ENCODE peak calls at places on chromosomes 3 and 15, in eight cellular contexts. K is sigmoid colon; Y is RWPE2; C is gastrocnemius medialis; W is CD8-positive, alpha-beta T cell; A is suprapubic skin; E is stomach; H is neural progenitor cell. X is an unnamed sample. For H3K4me1, the result is how much of the 10 kb centered on the place peaks cover.

GRCh38 chr3:99878005-99878404 is 60.3 kb downstream of the CMSS1 start:
- DNase-seq in K (no peak), Y (no peak), C (no peak), W (no peak), A (no peak), E (no peak), H (no peak), X (no peak)

GRCh38 chr3:189355481-189356201 is 183.9 kb downstream of the TPRG1 start:
- DNase-seq in K (no peak), Y (peak), C (peak), W (peak), A (no peak), E (no peak), H (peak), X (no peak)

GRCh38 chr3:61936344-61936937 is 375.1 kb downstream of the PTPRG start:
- DNase-seq in K (no peak), Y (no peak), C (no peak), W (no peak), A (no peak), E (no peak), H (peak), X (no peak)

GRCh38 chr3:183500349-183500748 is 55.2 kb downstream of the KLHL6 start:
- DNase-seq in K (no peak), Y (peak), C (no peak), W (no peak), A (no peak), E (no peak), H (no peak), X (no peak)

GRCh38 chr3:49501842-49502241 is 31.8 kb downstream of the DAG1 start:
- DNase-seq in K (no peak), Y (no peak), C (no peak), W (no peak), A (no peak), E (no peak), H (no peak), X (no peak)

GRCh38 chr3:16484216-16484615 is 29.3 kb downstream of the RFTN1 start:
- DNase-seq in K (peak), Y (no peak), C (no peak), W (no peak), A (no peak), E (peak), H (no peak), X (no peak)

GRCh38 chr3:49135499-49135898 is 2.6 kb upstream of the LAMB2 start:
- DNase-seq in K (no peak), Y (no peak), C (no peak), W (no peak), A (no peak), E (no peak), H (no peak), X (no peak)

GRCh38 chr3:89303721-89304120 is 196.3 kb downstream of the EPHA3 start:
- DNase-seq in K (no peak), Y (no peak), C (no peak), W (no peak), A (no peak), E (no peak), H (no peak), X (no peak)

GRCh38 chr3:127607675-127608361 is 9.6 kb downstream of the MCM2 start:
- DNase-seq in K (no peak), Y (no peak), C (no peak), W (no peak), A (no peak), E (no peak), H (no peak), X (no peak)

GRCh38 chr15:47897525-47897924 is 180.2 kb downstream of the SEMA6D start:
- DNase-seq in K (no peak), Y (no peak), C (no peak), W (no peak), A (no peak), E (no peak), H (peak), X (no peak)

GRCh38 chr3:126816956-126817777 is 113.1 kb downstream of the CHCHD6 start:
- DNase-seq in K (no peak), Y (no peak), C (no peak), W (no peak), A (no peak), E (no peak), H (peak), X (no peak)

GRCh38 chr3:65783117-65783516 is 255.6 kb downstream of the MAGI1 start:
- DNase-seq in K (no peak), Y (no peak), C (no peak), W (no peak), A (no peak), E (no peak), H (no peak), X (no peak)

GRCh38 chr3:188326111-188326510 is 172.2 kb downstream of the LPP start:
- DNase-seq in K (no peak), Y (no peak), C (no peak), W (no peak), A (no peak), E (no peak), H (no peak), X (no peak)

GRCh38 chr3:137946341-137946973 is 63.5 kb upstream of the CLDN18 start:
- DNase-seq in K (peak), Y (peak), C (no peak), W (peak), A (no peak), E (peak), H (peak), X (peak)

GRCh38 chr3:56744016-56744415 is 57.7 kb downstream of the ARHGEF3 start:
- DNase-seq in K (no peak), Y (no peak), C (no peak), W (no peak), A (no peak), E (no peak), H (no peak), X (no peak)

GRCh38 chr15:31598620-31599019 is 272.0 kb downstream of the KLF13 start:
- DNase-seq in K (no peak), Y (peak), C (no peak), W (no peak), A (no peak), E (no peak), H (peak), X (peak)

GRCh38 chr3:23999012-23999641 is 54.0 kb downstream of the NR1D2 start:
- DNase-seq in K (peak), Y (no peak), C (peak), W (peak), A (no peak), E (peak), H (peak), X (peak)

GRCh38 chr15:76994971-76995945 is at the start of gene PSTPIP1:
- DNase-seq in K (peak), Y (peak), C (no peak), W (peak), A (peak), E (peak), H (no peak), X (peak)

GRCh38 chr3:195748661-195749060 is 27.9 kb downstream of the MUC20 start:
- DNase-seq in K (no peak), Y (no peak), C (no peak), W (no peak), A (no peak), E (no peak), H (no peak), X (no peak)

GRCh38 chr3:189406148-189406547 is 225.0 kb upstream of the TP63 start:
- DNase-seq in K (no peak), Y (no peak), C (peak), W (no peak), A (no peak), E (no peak), H (no peak), X (no peak)

GRCh38 chr3:41164776-41165175 is 34.5 kb upstream of the CTNNB1 start:
- DNase-seq in K (no peak), Y (no peak), C (no peak), W (no peak), A (no peak), E (no peak), H (no peak), X (no peak)

GRCh38 chr3:121852256-121852655 is 17.2 kb downstream of the EAF2 start:
- DNase-seq in K (no peak), Y (no peak), C (no peak), W (no peak), A (no peak), E (no peak), H (no peak), X (no peak)
- H3K27ac ChIP-seq in K (no peak), Y (no peak), C (no peak), W (no peak), A (no peak), E (no peak), H (no peak), X (no peak)

GRCh38 chr3:123813876-123814275 is 70.3 kb downstream of the MYLK start:
- DNase-seq in K (no peak), Y (no peak), C (no peak), W (no peak), A (no peak), E (no peak), H (no peak), X (no peak)
- H3K4me1 ChIP-seq in K (under half), Y (under half), C (under half), W (under half), A (under half), E (under half), H (under half), X (under half)

DNA sequence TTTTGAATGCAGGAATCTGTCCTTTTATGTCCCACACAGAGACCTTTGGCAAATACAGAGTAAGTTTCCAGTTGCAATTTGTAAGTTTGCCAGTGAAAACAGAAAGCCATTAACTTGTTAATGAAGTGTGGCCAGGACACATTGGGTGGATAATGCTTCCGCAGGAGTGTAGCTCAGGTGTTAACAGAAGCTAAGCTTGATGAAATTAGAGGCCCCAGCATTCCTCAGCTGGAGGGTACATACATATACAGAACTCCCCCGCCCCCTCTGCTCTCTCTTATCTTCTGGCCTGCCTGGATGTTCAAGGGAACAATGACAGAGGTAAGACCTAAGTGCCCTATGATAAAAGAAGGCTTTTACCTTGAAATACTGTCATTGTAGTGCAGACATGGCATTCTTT is 8.2 kb upstream of the LRRC2 start:
- DNase-seq in K (no peak), Y (no peak), C (no peak), W (no peak), A (no peak), E (no peak), H (peak), X (no peak)
- H3K4me3 ChIP-seq in K (no peak), Y (no peak), C (no peak), W (no peak), A (no peak), E (no peak), H (no peak), X (no peak)

DNA sequence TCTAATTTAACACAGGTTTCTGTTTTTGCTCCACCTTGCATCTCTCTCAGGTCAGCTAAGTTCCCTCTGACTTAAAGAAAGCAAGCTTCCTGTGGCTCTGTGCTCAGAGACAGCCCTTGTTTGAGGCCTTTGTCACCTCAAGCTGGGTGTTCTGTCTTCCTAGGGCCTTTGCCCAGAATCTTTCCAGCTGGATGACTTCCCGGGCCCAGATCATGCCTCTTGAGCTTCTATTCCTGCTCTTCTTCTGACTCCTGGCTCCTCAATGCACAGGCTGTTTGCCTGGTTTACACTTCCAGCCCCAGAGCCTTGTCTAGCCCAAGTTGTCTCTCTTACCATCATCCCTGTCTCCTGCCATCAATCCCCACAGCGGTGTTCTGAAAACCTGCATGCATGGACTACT is 300.6 kb downstream of the VPS13C start:
- DNase-seq in K (no peak), Y (no peak), C (peak), W (no peak), A (no peak), E (no peak), H (no peak), X (no peak)
- H3K27ac ChIP-seq in K (no peak), Y (no peak), C (no peak), W (no peak), A (no peak), E (no peak), H (no peak), X (no peak)

GRCh38 chr3:52092291-52092660 is 35.9 kb upstream of the DUSP7 start:
- DNase-seq in K (peak), Y (no peak), C (no peak), W (no peak), A (no peak), E (no peak), H (no peak), X (no peak)

GRCh38 chr3:52094591-52095485 is 38.5 kb upstream of the DUSP7 start:
- DNase-seq in K (peak), Y (no peak), C (no peak), W (no peak), A (no peak), E (no peak), H (no peak), X (peak)

GRCh38 chr3:52092891-52093290 is 36.5 kb upstream of the DUSP7 start:
- DNase-seq in K (peak), Y (no peak), C (no peak), W (no peak), A (no peak), E (no peak), H (no peak), X (peak)

GRCh38 chr3:52091566-52092290 is 35.4 kb upstream of the DUSP7 start:
- DNase-seq in K (peak), Y (no peak), C (no peak), W (no peak), A (no peak), E (no peak), H (no peak), X (peak)

DNA sequence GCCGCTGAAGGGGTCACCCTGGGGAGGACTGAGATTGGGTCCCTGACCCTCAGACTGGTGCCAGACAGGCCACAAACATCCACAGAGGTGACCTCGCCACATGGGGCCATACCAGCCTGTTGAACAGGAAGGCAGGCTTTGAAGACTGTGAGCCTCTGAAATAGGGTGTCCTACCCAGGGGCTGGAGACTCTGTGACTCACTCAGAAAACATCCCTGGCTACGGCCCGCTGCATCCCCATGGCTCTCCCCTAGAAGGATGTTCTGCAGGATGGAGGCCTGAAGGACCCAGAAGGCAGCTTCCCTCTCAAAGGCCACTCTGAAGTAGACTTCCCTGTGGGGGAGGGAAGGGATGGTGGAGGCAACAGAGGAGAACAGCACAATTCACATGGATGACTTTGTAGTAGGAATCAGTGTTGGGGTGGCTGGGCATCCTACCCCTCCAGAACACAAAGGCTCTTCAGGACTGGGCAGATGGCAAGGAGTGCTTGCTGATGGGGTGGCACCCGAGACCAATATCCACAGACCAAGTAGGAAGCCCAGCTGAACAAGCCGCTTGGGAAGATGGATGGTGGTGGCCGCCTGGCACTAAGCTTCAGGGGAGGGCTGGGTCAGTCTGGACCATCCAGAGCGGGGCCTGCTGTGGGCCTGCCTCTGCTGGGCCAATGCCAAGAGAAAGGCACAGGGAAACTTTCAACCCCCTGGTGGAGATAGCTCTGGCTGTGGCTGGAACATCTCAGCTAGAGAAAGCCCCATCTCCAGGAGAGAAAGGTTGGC is 37.6 kb upstream of the DUSP7 start:
- DNase-seq in K (peak), Y (no peak), C (no peak), W (no peak), A (no peak), E (no peak), H (no peak), X (peak)
- H3K4me1 ChIP-seq in K (under half), Y (under half), C (under half), W (under half), A (under half), E (under half), H (under half), X (under half)

GRCh38 chr15:29455055-29455454 is 185.4 kb upstream of the NSMCE3 start:
- DNase-seq in K (no peak), Y (peak), C (no peak), W (no peak), A (peak), E (no peak), H (no peak), X (no peak)

GRCh38 chr15:29455530-29455929 is 185.9 kb upstream of the NSMCE3 start:
- DNase-seq in K (no peak), Y (no peak), C (no peak), W (no peak), A (peak), E (no peak), H (no peak), X (no peak)

GRCh38 chr15:29454506-29454905 is 184.9 kb upstream of the NSMCE3 start:
- DNase-seq in K (no peak), Y (peak), C (no peak), W (no peak), A (peak), E (no peak), H (no peak), X (no peak)

GRCh38 chr15:29451201-29451781 is 181.7 kb upstream of the NSMCE3 start:
- DNase-seq in K (no peak), Y (peak), C (no peak), W (no peak), A (peak), E (no peak), H (peak), X (no peak)

DNA sequence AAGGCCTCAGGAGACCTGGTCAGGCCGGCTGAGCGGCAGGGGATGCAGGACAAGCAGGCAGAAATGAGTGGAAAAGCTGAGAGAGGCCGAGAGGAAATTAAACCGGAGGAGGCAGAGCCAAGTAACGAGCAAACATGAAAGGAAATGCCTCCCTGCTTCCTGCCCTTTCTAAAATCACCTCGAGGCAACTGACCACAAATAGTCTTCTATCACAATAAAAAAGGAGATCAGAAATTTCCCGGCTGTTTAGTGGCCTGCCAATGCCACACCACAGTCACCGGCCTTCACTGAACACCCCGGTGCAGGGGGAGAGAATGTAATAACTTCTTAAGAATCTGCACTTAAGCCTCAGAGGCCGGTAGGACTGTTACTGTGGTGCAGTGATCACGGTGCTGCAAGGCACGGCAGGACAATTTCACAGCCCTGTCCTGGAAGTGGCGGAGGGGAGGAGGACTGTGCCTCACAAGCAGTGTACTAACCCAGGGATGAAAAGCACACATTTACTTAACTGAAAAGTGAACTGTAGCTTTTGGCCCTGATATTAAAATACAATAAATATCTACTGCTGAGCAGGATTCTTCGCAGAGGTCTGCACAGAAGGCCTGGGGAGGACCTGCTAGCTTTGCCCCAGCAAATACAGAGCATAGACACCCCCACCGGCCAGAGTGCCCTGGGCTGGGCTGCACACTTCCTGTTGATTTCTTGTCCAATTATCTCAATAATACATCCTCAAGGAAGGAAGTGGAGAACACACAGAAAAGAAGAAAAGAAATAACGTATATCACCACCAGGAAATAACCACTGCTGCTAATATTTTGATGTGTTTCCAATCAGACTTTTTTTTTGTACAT is 183.5 kb upstream of the NSMCE3 start:
- DNase-seq in K (no peak), Y (peak), C (no peak), W (no peak), A (peak), E (no peak), H (no peak), X (no peak)
- H3K4me3 ChIP-seq in K (no peak), Y (no peak), C (no peak), W (no peak), A (no peak), E (no peak), H (no peak), X (no peak)

DNA sequence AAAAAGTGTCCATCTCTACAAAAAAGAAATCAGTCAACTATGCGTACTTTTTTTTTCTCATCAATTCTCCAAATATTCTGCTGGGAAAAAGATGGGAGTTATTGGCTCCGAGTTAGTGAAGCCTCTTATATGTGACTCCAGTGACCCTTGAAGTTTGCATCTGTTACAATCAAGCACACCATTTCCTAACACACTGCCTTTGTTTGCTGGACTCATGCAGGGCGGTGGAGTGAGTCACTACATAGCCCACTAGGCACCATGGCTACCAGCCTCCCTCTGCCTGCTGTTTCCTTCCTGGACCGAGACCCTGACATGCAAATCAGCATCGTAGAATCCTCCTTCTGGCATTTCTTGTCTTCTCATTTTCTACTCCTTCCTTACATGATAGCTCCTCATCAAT is 101.0 kb upstream of the PTX3 start:
- DNase-seq in K (no peak), Y (no peak), C (no peak), W (no peak), A (no peak), E (no peak), H (peak), X (no peak)
- H3K27ac ChIP-seq in K (no peak), Y (no peak), C (no peak), W (no peak), A (no peak), E (no peak), H (no peak), X (no peak)

DNA sequence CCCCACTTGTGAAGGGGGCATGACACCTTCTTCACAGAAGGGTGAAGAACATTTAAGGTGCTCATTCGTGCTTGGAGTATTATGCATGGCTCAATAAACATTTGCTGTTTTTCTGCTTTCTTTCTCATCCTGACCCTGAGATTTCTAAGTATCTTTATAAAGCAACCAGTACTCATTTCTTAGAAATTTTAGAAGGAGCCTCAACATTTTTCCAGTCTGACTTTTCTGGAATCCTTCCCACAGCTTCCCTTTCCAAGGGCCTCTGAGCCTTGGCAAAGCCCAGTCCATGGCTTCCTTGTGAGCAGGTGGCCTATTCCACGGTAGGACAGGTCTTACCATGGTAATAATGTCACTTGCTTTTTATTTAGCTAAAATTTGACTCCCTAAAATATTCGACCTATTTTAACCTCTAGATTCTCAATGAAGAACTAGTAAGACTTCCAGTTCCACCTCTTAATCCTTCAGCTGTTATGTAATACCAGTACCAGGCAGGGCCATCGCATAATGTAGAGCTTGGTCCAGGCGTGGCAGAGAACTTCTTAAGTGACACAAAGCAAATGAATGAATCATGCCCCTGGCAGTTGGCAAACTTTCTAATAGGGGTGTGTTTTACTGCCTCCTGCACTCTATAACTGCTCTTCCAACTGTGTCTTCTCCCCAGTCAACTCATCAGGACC is 1.0 kb upstream of the TM4SF4 start:
- DNase-seq in K (no peak), Y (peak), C (peak), W (no peak), A (no peak), E (peak), H (no peak), X (no peak)
- H3K4me1 ChIP-seq in K (under half), Y (under half), C (under half), W (under half), A (under half), E (under half), H (under half), X (half or more)

X was measured in upper lobe of right lung.